ENCODE peak calls at places on chromosomes 11 and 22, in five cellular contexts. One of them, this sample, is unnamed.

GRCh38 chr11:112270551-112271180 is 10.0 kb upstream of the PLET1 start:
- DNase-seq in stimulated activated CD4-positive, alpha-beta T cell treated with anti-CD3 and anti-CD28 coated beads, Interleukin-4, amount 100 ng/mL, for 48 hours: no peak
- DNase-seq in activated CD4-positive, alpha-beta T cell treated with anti-CD3 and anti-CD28 coated beads for 48 hours: no peak
- DNase-seq in NCI-H460: no peak
- DNase-seq in WTC11: peak
- DNase-seq in this sample: no peak

GRCh38 chr11:17473071-17473744 is 3.4 kb downstream of the ABCC8 start:
- DNase-seq in stimulated activated CD4-positive, alpha-beta T cell treated with anti-CD3 and anti-CD28 coated beads, Interleukin-4, amount 100 ng/mL, for 48 hours: no peak
- DNase-seq in activated CD4-positive, alpha-beta T cell treated with anti-CD3 and anti-CD28 coated beads for 48 hours: no peak
- DNase-seq in NCI-H460: peak
- DNase-seq in WTC11: peak
- DNase-seq in this sample: no peak

GRCh38 chr11:118691926-118692830 is 12.7 kb upstream of the TREH start:
- DNase-seq in stimulated activated CD4-positive, alpha-beta T cell treated with anti-CD3 and anti-CD28 coated beads, Interleukin-4, amount 100 ng/mL, for 48 hours: peak
- DNase-seq in activated CD4-positive, alpha-beta T cell treated with anti-CD3 and anti-CD28 coated beads for 48 hours: peak
- DNase-seq in NCI-H460: no peak
- DNase-seq in WTC11: peak
- DNase-seq in this sample: no peak

GRCh38 chr11:92087916-92088537 is 136.6 kb upstream of the FAT3 start:
- DNase-seq in stimulated activated CD4-positive, alpha-beta T cell treated with anti-CD3 and anti-CD28 coated beads, Interleukin-4, amount 100 ng/mL, for 48 hours: no peak
- DNase-seq in activated CD4-positive, alpha-beta T cell treated with anti-CD3 and anti-CD28 coated beads for 48 hours: no peak
- DNase-seq in NCI-H460: no peak
- DNase-seq in WTC11: no peak
- DNase-seq in this sample: no peak

GRCh38 chr11:11580831-11581492 is 40.8 kb downstream of the GALNT18 start:
- DNase-seq in stimulated activated CD4-positive, alpha-beta T cell treated with anti-CD3 and anti-CD28 coated beads, Interleukin-4, amount 100 ng/mL, for 48 hours: no peak
- DNase-seq in activated CD4-positive, alpha-beta T cell treated with anti-CD3 and anti-CD28 coated beads for 48 hours: no peak
- DNase-seq in NCI-H460: no peak
- DNase-seq in WTC11: no peak
- DNase-seq in this sample: no peak

GRCh38 chr11:35515224-35515623 is 10.2 kb downstream of the PAMR1 start:
- DNase-seq in stimulated activated CD4-positive, alpha-beta T cell treated with anti-CD3 and anti-CD28 coated beads, Interleukin-4, amount 100 ng/mL, for 48 hours: no peak
- DNase-seq in activated CD4-positive, alpha-beta T cell treated with anti-CD3 and anti-CD28 coated beads for 48 hours: no peak
- DNase-seq in NCI-H460: no peak
- DNase-seq in WTC11: no peak
- DNase-seq in this sample: no peak

GRCh38 chr11:61698173-61698965 is 18.2 kb downstream of the DAGLA start:
- DNase-seq in stimulated activated CD4-positive, alpha-beta T cell treated with anti-CD3 and anti-CD28 coated beads, Interleukin-4, amount 100 ng/mL, for 48 hours: no peak
- DNase-seq in activated CD4-positive, alpha-beta T cell treated with anti-CD3 and anti-CD28 coated beads for 48 hours: no peak
- DNase-seq in NCI-H460: no peak
- DNase-seq in WTC11: no peak
- DNase-seq in this sample: no peak

GRCh38 chr22:47618180-47618579 is 855.7 kb downstream of the TBC1D22A start:
- DNase-seq in stimulated activated CD4-positive, alpha-beta T cell treated with anti-CD3 and anti-CD28 coated beads, Interleukin-4, amount 100 ng/mL, for 48 hours: no peak
- DNase-seq in activated CD4-positive, alpha-beta T cell treated with anti-CD3 and anti-CD28 coated beads for 48 hours: no peak
- DNase-seq in NCI-H460: no peak
- DNase-seq in WTC11: peak
- DNase-seq in this sample: no peak

GRCh38 chr22:34567367-34567766 is 498.6 kb upstream of the ISX start:
- DNase-seq in stimulated activated CD4-positive, alpha-beta T cell treated with anti-CD3 and anti-CD28 coated beads, Interleukin-4, amount 100 ng/mL, for 48 hours: no peak
- DNase-seq in activated CD4-positive, alpha-beta T cell treated with anti-CD3 and anti-CD28 coated beads for 48 hours: no peak
- DNase-seq in NCI-H460: no peak
- DNase-seq in WTC11: no peak
- DNase-seq in this sample: no peak

GRCh38 chr11:94494200-94494545 is 389 bp downstream of the ANKRD49 start:
- DNase-seq in stimulated activated CD4-positive, alpha-beta T cell treated with anti-CD3 and anti-CD28 coated beads, Interleukin-4, amount 100 ng/mL, for 48 hours: no peak
- DNase-seq in activated CD4-positive, alpha-beta T cell treated with anti-CD3 and anti-CD28 coated beads for 48 hours: no peak
- DNase-seq in NCI-H460: no peak
- DNase-seq in WTC11: no peak
- DNase-seq in this sample: no peak

GRCh38 chr11:133814588-133814987 is 30.7 kb downstream of the SPATA19 start:
- DNase-seq in stimulated activated CD4-positive, alpha-beta T cell treated with anti-CD3 and anti-CD28 coated beads, Interleukin-4, amount 100 ng/mL, for 48 hours: no peak
- DNase-seq in activated CD4-positive, alpha-beta T cell treated with anti-CD3 and anti-CD28 coated beads for 48 hours: no peak
- DNase-seq in NCI-H460: no peak
- DNase-seq in WTC11: no peak
- DNase-seq in this sample: no peak

GRCh38 chr11:12269446-12270214 is 107.7 kb upstream of the PARVA start:
- DNase-seq in stimulated activated CD4-positive, alpha-beta T cell treated with anti-CD3 and anti-CD28 coated beads, Interleukin-4, amount 100 ng/mL, for 48 hours: no peak
- DNase-seq in activated CD4-positive, alpha-beta T cell treated with anti-CD3 and anti-CD28 coated beads for 48 hours: no peak
- DNase-seq in NCI-H460: no peak
- DNase-seq in WTC11: no peak
- DNase-seq in this sample: no peak

GRCh38 chr11:128905345-128906184 is 14.4 kb downstream of the KCNJ5 start:
- DNase-seq in stimulated activated CD4-positive, alpha-beta T cell treated with anti-CD3 and anti-CD28 coated beads, Interleukin-4, amount 100 ng/mL, for 48 hours: peak
- DNase-seq in activated CD4-positive, alpha-beta T cell treated with anti-CD3 and anti-CD28 coated beads for 48 hours: peak
- DNase-seq in NCI-H460: peak
- DNase-seq in WTC11: peak
- DNase-seq in this sample: no peak

GRCh38 chr22:39489094-39490068 is 12.7 kb upstream of the MIEF1 start:
- DNase-seq in stimulated activated CD4-positive, alpha-beta T cell treated with anti-CD3 and anti-CD28 coated beads, Interleukin-4, amount 100 ng/mL, for 48 hours: no peak
- DNase-seq in activated CD4-positive, alpha-beta T cell treated with anti-CD3 and anti-CD28 coated beads for 48 hours: no peak
- DNase-seq in NCI-H460: no peak
- DNase-seq in WTC11: no peak
- DNase-seq in this sample: no peak

GRCh38 chr11:31887180-31887579 is 76.1 kb upstream of the PAX6 start:
- DNase-seq in stimulated activated CD4-positive, alpha-beta T cell treated with anti-CD3 and anti-CD28 coated beads, Interleukin-4, amount 100 ng/mL, for 48 hours: peak
- DNase-seq in activated CD4-positive, alpha-beta T cell treated with anti-CD3 and anti-CD28 coated beads for 48 hours: peak
- DNase-seq in NCI-H460: no peak
- DNase-seq in WTC11: peak
- DNase-seq in this sample: no peak

GRCh38 chr11:19746081-19746480 is 33.4 kb downstream of the NAV2 start:
- DNase-seq in stimulated activated CD4-positive, alpha-beta T cell treated with anti-CD3 and anti-CD28 coated beads, Interleukin-4, amount 100 ng/mL, for 48 hours: no peak
- DNase-seq in activated CD4-positive, alpha-beta T cell treated with anti-CD3 and anti-CD28 coated beads for 48 hours: no peak
- DNase-seq in NCI-H460: no peak
- DNase-seq in WTC11: no peak
- DNase-seq in this sample: no peak

GRCh38 chr11:106379712-106380111 is 302.2 kb downstream of the AASDHPPT start:
- DNase-seq in stimulated activated CD4-positive, alpha-beta T cell treated with anti-CD3 and anti-CD28 coated beads, Interleukin-4, amount 100 ng/mL, for 48 hours: no peak
- DNase-seq in activated CD4-positive, alpha-beta T cell treated with anti-CD3 and anti-CD28 coated beads for 48 hours: no peak
- DNase-seq in NCI-H460: no peak
- DNase-seq in WTC11: no peak
- DNase-seq in this sample: no peak

GRCh38 chr11:122155765-122156527 is 39.9 kb upstream of the BLID start:
- DNase-seq in stimulated activated CD4-positive, alpha-beta T cell treated with anti-CD3 and anti-CD28 coated beads, Interleukin-4, amount 100 ng/mL, for 48 hours: no peak
- DNase-seq in activated CD4-positive, alpha-beta T cell treated with anti-CD3 and anti-CD28 coated beads for 48 hours: no peak
- DNase-seq in NCI-H460: no peak
- DNase-seq in WTC11: no peak
- DNase-seq in this sample: no peak

GRCh38 chr22:19644314-19645223 is 69.7 kb upstream of the SEPTIN5 start:
- DNase-seq in stimulated activated CD4-positive, alpha-beta T cell treated with anti-CD3 and anti-CD28 coated beads, Interleukin-4, amount 100 ng/mL, for 48 hours: no peak
- DNase-seq in activated CD4-positive, alpha-beta T cell treated with anti-CD3 and anti-CD28 coated beads for 48 hours: no peak
- DNase-seq in NCI-H460: no peak
- DNase-seq in WTC11: no peak
- DNase-seq in this sample: no peak

GRCh38 chr11:91265946-91266345 is 958.7 kb upstream of the FAT3 start:
- DNase-seq in stimulated activated CD4-positive, alpha-beta T cell treated with anti-CD3 and anti-CD28 coated beads, Interleukin-4, amount 100 ng/mL, for 48 hours: no peak
- DNase-seq in activated CD4-positive, alpha-beta T cell treated with anti-CD3 and anti-CD28 coated beads for 48 hours: no peak
- DNase-seq in NCI-H460: no peak
- DNase-seq in WTC11: no peak
- DNase-seq in this sample: no peak

GRCh38 chr11:103803062-103803461 is 233.4 kb upstream of the DDI1 start:
- DNase-seq in stimulated activated CD4-positive, alpha-beta T cell treated with anti-CD3 and anti-CD28 coated beads, Interleukin-4, amount 100 ng/mL, for 48 hours: no peak
- DNase-seq in activated CD4-positive, alpha-beta T cell treated with anti-CD3 and anti-CD28 coated beads for 48 hours: no peak
- DNase-seq in NCI-H460: no peak
- DNase-seq in WTC11: no peak
- DNase-seq in this sample: no peak

GRCh38 chr22:29388759-29389090 is 355 bp upstream of the AP1B1 start:
- DNase-seq in stimulated activated CD4-positive, alpha-beta T cell treated with anti-CD3 and anti-CD28 coated beads, Interleukin-4, amount 100 ng/mL, for 48 hours: no peak
- DNase-seq in activated CD4-positive, alpha-beta T cell treated with anti-CD3 and anti-CD28 coated beads for 48 hours: no peak
- DNase-seq in NCI-H460: no peak
- DNase-seq in WTC11: no peak
- DNase-seq in this sample: no peak

GRCh38 chr11:126494831-126495230 is 139.3 kb downstream of the ST3GAL4 start:
- DNase-seq in stimulated activated CD4-positive, alpha-beta T cell treated with anti-CD3 and anti-CD28 coated beads, Interleukin-4, amount 100 ng/mL, for 48 hours: no peak
- DNase-seq in activated CD4-positive, alpha-beta T cell treated with anti-CD3 and anti-CD28 coated beads for 48 hours: no peak
- DNase-seq in NCI-H460: no peak
- DNase-seq in WTC11: no peak
- DNase-seq in this sample: no peak

GRCh38 chr11:118180300-118180703 is 3.9 kb upstream of the SCN2B start:
- DNase-seq in stimulated activated CD4-positive, alpha-beta T cell treated with anti-CD3 and anti-CD28 coated beads, Interleukin-4, amount 100 ng/mL, for 48 hours: no peak
- DNase-seq in activated CD4-positive, alpha-beta T cell treated with anti-CD3 and anti-CD28 coated beads for 48 hours: peak
- DNase-seq in NCI-H460: no peak
- DNase-seq in WTC11: peak
- DNase-seq in this sample: no peak

GRCh38 chr22:21623402-21623970 is 6.3 kb downstream of the YDJC start:
- DNase-seq in stimulated activated CD4-positive, alpha-beta T cell treated with anti-CD3 and anti-CD28 coated beads, Interleukin-4, amount 100 ng/mL, for 48 hours: no peak
- DNase-seq in activated CD4-positive, alpha-beta T cell treated with anti-CD3 and anti-CD28 coated beads for 48 hours: no peak
- DNase-seq in NCI-H460: no peak
- DNase-seq in WTC11: no peak
- DNase-seq in this sample: no peak

GRCh38 chr11:1876361-1877063 is 15.2 kb downstream of the PRR33 start:
- DNase-seq in stimulated activated CD4-positive, alpha-beta T cell treated with anti-CD3 and anti-CD28 coated beads, Interleukin-4, amount 100 ng/mL, for 48 hours: no peak
- DNase-seq in activated CD4-positive, alpha-beta T cell treated with anti-CD3 and anti-CD28 coated beads for 48 hours: peak
- DNase-seq in NCI-H460: peak
- DNase-seq in WTC11: peak
- DNase-seq in this sample: no peak

GRCh38 chr11:24311974-24312373 is 184.9 kb upstream of the LUZP2 start:
- DNase-seq in stimulated activated CD4-positive, alpha-beta T cell treated with anti-CD3 and anti-CD28 coated beads, Interleukin-4, amount 100 ng/mL, for 48 hours: no peak
- DNase-seq in activated CD4-positive, alpha-beta T cell treated with anti-CD3 and anti-CD28 coated beads for 48 hours: no peak
- DNase-seq in NCI-H460: no peak
- DNase-seq in WTC11: no peak
- DNase-seq in this sample: no peak

GRCh38 chr11:123033895-123034294 is 28.0 kb downstream of the HSPA8 start:
- DNase-seq in stimulated activated CD4-positive, alpha-beta T cell treated with anti-CD3 and anti-CD28 coated beads, Interleukin-4, amount 100 ng/mL, for 48 hours: no peak
- DNase-seq in activated CD4-positive, alpha-beta T cell treated with anti-CD3 and anti-CD28 coated beads for 48 hours: no peak
- DNase-seq in NCI-H460: no peak
- DNase-seq in WTC11: no peak
- DNase-seq in this sample: no peak

GRCh38 chr11:71137376-71137775 is 115.0 kb downstream of the SHANK2 start:
- DNase-seq in stimulated activated CD4-positive, alpha-beta T cell treated with anti-CD3 and anti-CD28 coated beads, Interleukin-4, amount 100 ng/mL, for 48 hours: no peak
- DNase-seq in activated CD4-positive, alpha-beta T cell treated with anti-CD3 and anti-CD28 coated beads for 48 hours: no peak
- DNase-seq in NCI-H460: no peak
- DNase-seq in WTC11: no peak
- DNase-seq in this sample: no peak

GRCh38 chr22:28795932-28796856 is 4.2 kb downstream of the XBP1 start:
- DNase-seq in stimulated activated CD4-positive, alpha-beta T cell treated with anti-CD3 and anti-CD28 coated beads, Interleukin-4, amount 100 ng/mL, for 48 hours: no peak
- DNase-seq in activated CD4-positive, alpha-beta T cell treated with anti-CD3 and anti-CD28 coated beads for 48 hours: no peak
- DNase-seq in NCI-H460: no peak
- DNase-seq in WTC11: no peak
- DNase-seq in this sample: no peak

GRCh38 chr22:24744638-24745037 is 29.9 kb downstream of the PIWIL3 start:
- DNase-seq in stimulated activated CD4-positive, alpha-beta T cell treated with anti-CD3 and anti-CD28 coated beads, Interleukin-4, amount 100 ng/mL, for 48 hours: no peak
- DNase-seq in activated CD4-positive, alpha-beta T cell treated with anti-CD3 and anti-CD28 coated beads for 48 hours: no peak
- DNase-seq in NCI-H460: no peak
- DNase-seq in WTC11: no peak
- DNase-seq in this sample: no peak

GRCh38 chr11:69010964-69011623 is 2.0 kb downstream of the MRGPRF start:
- DNase-seq in stimulated activated CD4-positive, alpha-beta T cell treated with anti-CD3 and anti-CD28 coated beads, Interleukin-4, amount 100 ng/mL, for 48 hours: peak
- DNase-seq in activated CD4-positive, alpha-beta T cell treated with anti-CD3 and anti-CD28 coated beads for 48 hours: peak
- DNase-seq in NCI-H460: peak
- DNase-seq in WTC11: peak
- DNase-seq in this sample: no peak

GRCh38 chr11:34844466-34845112 is 71.6 kb downstream of the APIP start:
- DNase-seq in stimulated activated CD4-positive, alpha-beta T cell treated with anti-CD3 and anti-CD28 coated beads, Interleukin-4, amount 100 ng/mL, for 48 hours: no peak
- DNase-seq in activated CD4-positive, alpha-beta T cell treated with anti-CD3 and anti-CD28 coated beads for 48 hours: no peak
- DNase-seq in NCI-H460: no peak
- DNase-seq in WTC11: no peak
- DNase-seq in this sample: no peak

GRCh38 chr11:64542172-64543125 is 48.6 kb upstream of the SLC22A12 start:
- DNase-seq in stimulated activated CD4-positive, alpha-beta T cell treated with anti-CD3 and anti-CD28 coated beads, Interleukin-4, amount 100 ng/mL, for 48 hours: no peak
- DNase-seq in activated CD4-positive, alpha-beta T cell treated with anti-CD3 and anti-CD28 coated beads for 48 hours: no peak
- DNase-seq in NCI-H460: no peak
- DNase-seq in WTC11: no peak
- DNase-seq in this sample: no peak

GRCh38 chr11:128086794-128087193 is 500.6 kb downstream of the ETS1 start:
- DNase-seq in stimulated activated CD4-positive, alpha-beta T cell treated with anti-CD3 and anti-CD28 coated beads, Interleukin-4, amount 100 ng/mL, for 48 hours: no peak
- DNase-seq in activated CD4-positive, alpha-beta T cell treated with anti-CD3 and anti-CD28 coated beads for 48 hours: no peak
- DNase-seq in NCI-H460: no peak
- DNase-seq in WTC11: no peak
- DNase-seq in this sample: no peak

GRCh38 chr22:43883012-43883661 is 8.7 kb downstream of the PNPLA5 start:
- DNase-seq in stimulated activated CD4-positive, alpha-beta T cell treated with anti-CD3 and anti-CD28 coated beads, Interleukin-4, amount 100 ng/mL, for 48 hours: peak
- DNase-seq in activated CD4-positive, alpha-beta T cell treated with anti-CD3 and anti-CD28 coated beads for 48 hours: peak
- DNase-seq in NCI-H460: peak
- DNase-seq in WTC11: peak
- DNase-seq in this sample: peak